ENCODE peak calls at places on chromosomes 13 and 19, in ten cellular contexts. One of them, this sample, is unnamed.

GRCh38 chr13:50463662-50464061 is 379.8 kb downstream of the DLEU7 start:
- DNase-seq in activated CD8-positive, alpha-beta memory T cell treated with anti-CD3 and anti-CD28 coated beads, Interleukin-2, amount 10 ng/mL, durations not matched to agents 7 days and 5 days: no peak
- DNase-seq in amniotic stem cell: no peak
- DNase-seq in activated CD4-positive, CD25-positive, alpha-beta regulatory T cell: no peak
- DNase-seq in left cardiac atrium: no peak
- DNase-seq in tibial nerve: no peak
- DNase-seq in T-helper 2 cell treated with Interferon-gamma antibody and Interleukin-4, amounts not matched to agents 5 μg/mL and 100 μg/mL, for 36 hours: no peak
- DNase-seq in GM20000: no peak
- DNase-seq in T-cell: no peak
- DNase-seq in activated T-helper 9 cell treated with anti-CD3 and anti-CD28 coated beads, Interleukin-2, amount 50 U/mL, for 16 hours: no peak
- DNase-seq in this sample: no peak

GRCh38 chr19:405138-405965 is 3.6 kb downstream of the C2CD4C start:
- DNase-seq in left cardiac atrium: no peak
- DNase-seq in tibial nerve: no peak
- DNase-seq in T-cell: no peak
- DNase-seq in activated CD4-positive, CD25-positive, alpha-beta regulatory T cell: no peak
- DNase-seq in activated CD8-positive, alpha-beta memory T cell treated with anti-CD3 and anti-CD28 coated beads, Interleukin-2, amount 10 ng/mL, durations not matched to agents 7 days and 5 days: no peak
- DNase-seq in T-helper 2 cell treated with Interferon-gamma antibody and Interleukin-4, amounts not matched to agents 5 μg/mL and 100 μg/mL, for 36 hours: no peak
- DNase-seq in activated T-helper 9 cell treated with anti-CD3 and anti-CD28 coated beads, Interleukin-2, amount 50 U/mL, for 16 hours: no peak
- DNase-seq in GM20000: peak; percentile 51
- DNase-seq in amniotic stem cell: no peak
- DNase-seq in this sample: peak; percentile 40

GRCh38 chr13:98416408-98416807 is 160.5 kb downstream of the STK24 start:
- DNase-seq in T-cell: no peak
- DNase-seq in activated CD4-positive, CD25-positive, alpha-beta regulatory T cell: no peak
- DNase-seq in amniotic stem cell: no peak
- DNase-seq in tibial nerve: no peak
- DNase-seq in left cardiac atrium: no peak
- DNase-seq in GM20000: no peak
- DNase-seq in activated T-helper 9 cell treated with anti-CD3 and anti-CD28 coated beads, Interleukin-2, amount 50 U/mL, for 16 hours: no peak
- DNase-seq in activated CD8-positive, alpha-beta memory T cell treated with anti-CD3 and anti-CD28 coated beads, Interleukin-2, amount 10 ng/mL, durations not matched to agents 7 days and 5 days: no peak
- DNase-seq in T-helper 2 cell treated with Interferon-gamma antibody and Interleukin-4, amounts not matched to agents 5 μg/mL and 100 μg/mL, for 36 hours: no peak
- DNase-seq in this sample: no peak

GRCh38 chr13:62088155-62088554 is 672.5 kb upstream of the PCDH20 start:
- DNase-seq in tibial nerve: no peak
- DNase-seq in T-cell: no peak
- DNase-seq in left cardiac atrium: no peak
- DNase-seq in activated CD4-positive, CD25-positive, alpha-beta regulatory T cell: no peak
- DNase-seq in GM20000: no peak
- DNase-seq in T-helper 2 cell treated with Interferon-gamma antibody and Interleukin-4, amounts not matched to agents 5 μg/mL and 100 μg/mL, for 36 hours: no peak
- DNase-seq in activated T-helper 9 cell treated with anti-CD3 and anti-CD28 coated beads, Interleukin-2, amount 50 U/mL, for 16 hours: no peak
- DNase-seq in amniotic stem cell: no peak
- DNase-seq in activated CD8-positive, alpha-beta memory T cell treated with anti-CD3 and anti-CD28 coated beads, Interleukin-2, amount 10 ng/mL, durations not matched to agents 7 days and 5 days: no peak
- DNase-seq in this sample: no peak

GRCh38 chr19:18364826-18365528 is 21.0 kb upstream of the GDF15 start:
- DNase-seq in left cardiac atrium: peak; percentile 75
- DNase-seq in amniotic stem cell: peak; percentile 92
- DNase-seq in activated T-helper 9 cell treated with anti-CD3 and anti-CD28 coated beads, Interleukin-2, amount 50 U/mL, for 16 hours: no peak
- DNase-seq in activated CD8-positive, alpha-beta memory T cell treated with anti-CD3 and anti-CD28 coated beads, Interleukin-2, amount 10 ng/mL, durations not matched to agents 7 days and 5 days: no peak
- DNase-seq in T-cell: no peak
- DNase-seq in GM20000: no peak
- DNase-seq in tibial nerve: no peak
- DNase-seq in activated CD4-positive, CD25-positive, alpha-beta regulatory T cell: no peak
- DNase-seq in T-helper 2 cell treated with Interferon-gamma antibody and Interleukin-4, amounts not matched to agents 5 μg/mL and 100 μg/mL, for 36 hours: no peak
- DNase-seq in this sample: no peak

GRCh38 chr13:60329221-60329983 is 67.6 kb upstream of the TDRD3 start:
- DNase-seq in activated CD4-positive, CD25-positive, alpha-beta regulatory T cell: no peak
- DNase-seq in activated T-helper 9 cell treated with anti-CD3 and anti-CD28 coated beads, Interleukin-2, amount 50 U/mL, for 16 hours: no peak
- DNase-seq in amniotic stem cell: no peak
- DNase-seq in tibial nerve: no peak
- DNase-seq in left cardiac atrium: no peak
- DNase-seq in T-helper 2 cell treated with Interferon-gamma antibody and Interleukin-4, amounts not matched to agents 5 μg/mL and 100 μg/mL, for 36 hours: no peak
- DNase-seq in T-cell: peak; percentile 1
- DNase-seq in activated CD8-positive, alpha-beta memory T cell treated with anti-CD3 and anti-CD28 coated beads, Interleukin-2, amount 10 ng/mL, durations not matched to agents 7 days and 5 days: peak; percentile 49
- DNase-seq in GM20000: peak; percentile 51
- DNase-seq in this sample: peak; percentile 17

GRCh38 chr13:77502104-77502720 is 33.3 kb upstream of the SCEL start:
- DNase-seq in T-cell: no peak
- DNase-seq in left cardiac atrium: no peak
- DNase-seq in amniotic stem cell: no peak
- DNase-seq in activated CD4-positive, CD25-positive, alpha-beta regulatory T cell: no peak
- DNase-seq in T-helper 2 cell treated with Interferon-gamma antibody and Interleukin-4, amounts not matched to agents 5 μg/mL and 100 μg/mL, for 36 hours: no peak
- DNase-seq in GM20000: no peak
- DNase-seq in tibial nerve: no peak
- DNase-seq in activated T-helper 9 cell treated with anti-CD3 and anti-CD28 coated beads, Interleukin-2, amount 50 U/mL, for 16 hours: no peak
- DNase-seq in activated CD8-positive, alpha-beta memory T cell treated with anti-CD3 and anti-CD28 coated beads, Interleukin-2, amount 10 ng/mL, durations not matched to agents 7 days and 5 days: no peak
- DNase-seq in this sample: no peak

GRCh38 chr19:2240881-2241760 is 4.5 kb downstream of the SF3A2 start:
- DNase-seq in activated CD4-positive, CD25-positive, alpha-beta regulatory T cell: no peak
- DNase-seq in T-helper 2 cell treated with Interferon-gamma antibody and Interleukin-4, amounts not matched to agents 5 μg/mL and 100 μg/mL, for 36 hours: no peak
- DNase-seq in left cardiac atrium: peak; percentile 28
- DNase-seq in tibial nerve: no peak
- DNase-seq in activated T-helper 9 cell treated with anti-CD3 and anti-CD28 coated beads, Interleukin-2, amount 50 U/mL, for 16 hours: no peak
- DNase-seq in GM20000: no peak
- DNase-seq in activated CD8-positive, alpha-beta memory T cell treated with anti-CD3 and anti-CD28 coated beads, Interleukin-2, amount 10 ng/mL, durations not matched to agents 7 days and 5 days: no peak
- DNase-seq in T-cell: no peak
- DNase-seq in amniotic stem cell: no peak
- DNase-seq in this sample: no peak

GRCh38 chr13:79810671-79811070 is 329.7 kb downstream of the NDFIP2 start:
- DNase-seq in GM20000: no peak
- DNase-seq in left cardiac atrium: no peak
- DNase-seq in activated T-helper 9 cell treated with anti-CD3 and anti-CD28 coated beads, Interleukin-2, amount 50 U/mL, for 16 hours: no peak
- DNase-seq in T-helper 2 cell treated with Interferon-gamma antibody and Interleukin-4, amounts not matched to agents 5 μg/mL and 100 μg/mL, for 36 hours: no peak
- DNase-seq in activated CD8-positive, alpha-beta memory T cell treated with anti-CD3 and anti-CD28 coated beads, Interleukin-2, amount 10 ng/mL, durations not matched to agents 7 days and 5 days: no peak
- DNase-seq in activated CD4-positive, CD25-positive, alpha-beta regulatory T cell: no peak
- DNase-seq in tibial nerve: no peak
- DNase-seq in amniotic stem cell: no peak
- DNase-seq in T-cell: no peak
- DNase-seq in this sample: no peak

GRCh38 chr13:99357149-99357596 is 50.0 kb upstream of the GPR183 start:
- DNase-seq in activated CD4-positive, CD25-positive, alpha-beta regulatory T cell: peak; percentile 28
- DNase-seq in activated T-helper 9 cell treated with anti-CD3 and anti-CD28 coated beads, Interleukin-2, amount 50 U/mL, for 16 hours: no peak
- DNase-seq in activated CD8-positive, alpha-beta memory T cell treated with anti-CD3 and anti-CD28 coated beads, Interleukin-2, amount 10 ng/mL, durations not matched to agents 7 days and 5 days: peak; percentile 77
- DNase-seq in amniotic stem cell: peak; percentile 62
- DNase-seq in tibial nerve: no peak
- DNase-seq in GM20000: peak; percentile 45
- DNase-seq in T-helper 2 cell treated with Interferon-gamma antibody and Interleukin-4, amounts not matched to agents 5 μg/mL and 100 μg/mL, for 36 hours: peak; percentile 77
- DNase-seq in T-cell: no peak
- DNase-seq in left cardiac atrium: no peak
- DNase-seq in this sample: no peak

GRCh38 chr19:13022111-13022858 is 27.0 kb downstream of the NFIX start:
- DNase-seq in left cardiac atrium: no peak
- DNase-seq in T-cell: no peak
- DNase-seq in activated CD4-positive, CD25-positive, alpha-beta regulatory T cell: no peak
- DNase-seq in GM20000: peak; percentile 76
- DNase-seq in T-helper 2 cell treated with Interferon-gamma antibody and Interleukin-4, amounts not matched to agents 5 μg/mL and 100 μg/mL, for 36 hours: no peak
- DNase-seq in activated CD8-positive, alpha-beta memory T cell treated with anti-CD3 and anti-CD28 coated beads, Interleukin-2, amount 10 ng/mL, durations not matched to agents 7 days and 5 days: no peak
- DNase-seq in tibial nerve: no peak
- DNase-seq in activated T-helper 9 cell treated with anti-CD3 and anti-CD28 coated beads, Interleukin-2, amount 50 U/mL, for 16 hours: no peak
- DNase-seq in amniotic stem cell: no peak
- DNase-seq in this sample: no peak

GRCh38 chr13:72643339-72643989 is 84.0 kb downstream of the MZT1 start:
- DNase-seq in left cardiac atrium: peak; percentile 53
- DNase-seq in activated CD4-positive, CD25-positive, alpha-beta regulatory T cell: peak; percentile 1
- DNase-seq in GM20000: peak; percentile 24
- DNase-seq in tibial nerve: peak; percentile 30
- DNase-seq in T-helper 2 cell treated with Interferon-gamma antibody and Interleukin-4, amounts not matched to agents 5 μg/mL and 100 μg/mL, for 36 hours: peak; percentile 17
- DNase-seq in amniotic stem cell: peak; percentile 7
- DNase-seq in activated T-helper 9 cell treated with anti-CD3 and anti-CD28 coated beads, Interleukin-2, amount 50 U/mL, for 16 hours: peak; percentile 4
- DNase-seq in activated CD8-positive, alpha-beta memory T cell treated with anti-CD3 and anti-CD28 coated beads, Interleukin-2, amount 10 ng/mL, durations not matched to agents 7 days and 5 days: peak; percentile 61
- DNase-seq in T-cell: peak; percentile 36
- DNase-seq in this sample: no peak

GRCh38 chr13:72198967-72199601 is 332.1 kb upstream of the DACH1 start:
- DNase-seq in activated CD8-positive, alpha-beta memory T cell treated with anti-CD3 and anti-CD28 coated beads, Interleukin-2, amount 10 ng/mL, durations not matched to agents 7 days and 5 days: no peak
- DNase-seq in left cardiac atrium: no peak
- DNase-seq in T-helper 2 cell treated with Interferon-gamma antibody and Interleukin-4, amounts not matched to agents 5 μg/mL and 100 μg/mL, for 36 hours: no peak
- DNase-seq in tibial nerve: no peak
- DNase-seq in activated CD4-positive, CD25-positive, alpha-beta regulatory T cell: no peak
- DNase-seq in activated T-helper 9 cell treated with anti-CD3 and anti-CD28 coated beads, Interleukin-2, amount 50 U/mL, for 16 hours: no peak
- DNase-seq in T-cell: no peak
- DNase-seq in GM20000: no peak
- DNase-seq in amniotic stem cell: no peak
- DNase-seq in this sample: no peak

GRCh38 chr19:46660008-46660517 is 919 bp downstream of the DACT3 start:
- DNase-seq in activated CD4-positive, CD25-positive, alpha-beta regulatory T cell: no peak
- DNase-seq in T-cell: no peak
- DNase-seq in activated CD8-positive, alpha-beta memory T cell treated with anti-CD3 and anti-CD28 coated beads, Interleukin-2, amount 10 ng/mL, durations not matched to agents 7 days and 5 days: no peak
- DNase-seq in left cardiac atrium: no peak
- DNase-seq in activated T-helper 9 cell treated with anti-CD3 and anti-CD28 coated beads, Interleukin-2, amount 50 U/mL, for 16 hours: no peak
- DNase-seq in tibial nerve: no peak
- DNase-seq in GM20000: no peak
- DNase-seq in amniotic stem cell: no peak
- DNase-seq in T-helper 2 cell treated with Interferon-gamma antibody and Interleukin-4, amounts not matched to agents 5 μg/mL and 100 μg/mL, for 36 hours: no peak
- DNase-seq in this sample: no peak

GRCh38 chr13:104206450-104207044 is 1140.3 kb upstream of the SLC10A2 start:
- DNase-seq in T-cell: no peak
- DNase-seq in amniotic stem cell: no peak
- DNase-seq in left cardiac atrium: no peak
- DNase-seq in activated CD8-positive, alpha-beta memory T cell treated with anti-CD3 and anti-CD28 coated beads, Interleukin-2, amount 10 ng/mL, durations not matched to agents 7 days and 5 days: no peak
- DNase-seq in activated T-helper 9 cell treated with anti-CD3 and anti-CD28 coated beads, Interleukin-2, amount 50 U/mL, for 16 hours: no peak
- DNase-seq in tibial nerve: no peak
- DNase-seq in T-helper 2 cell treated with Interferon-gamma antibody and Interleukin-4, amounts not matched to agents 5 μg/mL and 100 μg/mL, for 36 hours: no peak
- DNase-seq in activated CD4-positive, CD25-positive, alpha-beta regulatory T cell: no peak
- DNase-seq in GM20000: no peak
- DNase-seq in this sample: no peak

GRCh38 chr13:26837102-26837501 is 76.5 kb upstream of the GPR12 start:
- DNase-seq in amniotic stem cell: no peak
- DNase-seq in left cardiac atrium: no peak
- DNase-seq in activated CD8-positive, alpha-beta memory T cell treated with anti-CD3 and anti-CD28 coated beads, Interleukin-2, amount 10 ng/mL, durations not matched to agents 7 days and 5 days: no peak
- DNase-seq in activated CD4-positive, CD25-positive, alpha-beta regulatory T cell: no peak
- DNase-seq in T-helper 2 cell treated with Interferon-gamma antibody and Interleukin-4, amounts not matched to agents 5 μg/mL and 100 μg/mL, for 36 hours: no peak
- DNase-seq in T-cell: no peak
- DNase-seq in GM20000: no peak
- DNase-seq in tibial nerve: no peak
- DNase-seq in activated T-helper 9 cell treated with anti-CD3 and anti-CD28 coated beads, Interleukin-2, amount 50 U/mL, for 16 hours: no peak
- DNase-seq in this sample: no peak

GRCh38 chr13:100543872-100544602 is 44.6 kb downstream of the GGACT start:
- DNase-seq in amniotic stem cell: no peak
- DNase-seq in tibial nerve: no peak
- DNase-seq in activated T-helper 9 cell treated with anti-CD3 and anti-CD28 coated beads, Interleukin-2, amount 50 U/mL, for 16 hours: no peak
- DNase-seq in T-cell: no peak
- DNase-seq in T-helper 2 cell treated with Interferon-gamma antibody and Interleukin-4, amounts not matched to agents 5 μg/mL and 100 μg/mL, for 36 hours: no peak
- DNase-seq in activated CD4-positive, CD25-positive, alpha-beta regulatory T cell: no peak
- DNase-seq in left cardiac atrium: peak; percentile 31
- DNase-seq in activated CD8-positive, alpha-beta memory T cell treated with anti-CD3 and anti-CD28 coated beads, Interleukin-2, amount 10 ng/mL, durations not matched to agents 7 days and 5 days: peak; percentile 33
- DNase-seq in GM20000: no peak
- DNase-seq in this sample: no peak

GRCh38 chr13:31234729-31235128 is 35.0 kb downstream of the B3GLCT start:
- DNase-seq in activated T-helper 9 cell treated with anti-CD3 and anti-CD28 coated beads, Interleukin-2, amount 50 U/mL, for 16 hours: no peak
- DNase-seq in T-helper 2 cell treated with Interferon-gamma antibody and Interleukin-4, amounts not matched to agents 5 μg/mL and 100 μg/mL, for 36 hours: no peak
- DNase-seq in GM20000: no peak
- DNase-seq in tibial nerve: no peak
- DNase-seq in activated CD4-positive, CD25-positive, alpha-beta regulatory T cell: no peak
- DNase-seq in T-cell: no peak
- DNase-seq in activated CD8-positive, alpha-beta memory T cell treated with anti-CD3 and anti-CD28 coated beads, Interleukin-2, amount 10 ng/mL, durations not matched to agents 7 days and 5 days: no peak
- DNase-seq in left cardiac atrium: no peak
- DNase-seq in amniotic stem cell: no peak
- DNase-seq in this sample: no peak

GRCh38 chr13:77509221-77509620 is 26.3 kb upstream of the SCEL start:
- DNase-seq in activated CD8-positive, alpha-beta memory T cell treated with anti-CD3 and anti-CD28 coated beads, Interleukin-2, amount 10 ng/mL, durations not matched to agents 7 days and 5 days: no peak
- DNase-seq in GM20000: no peak
- DNase-seq in activated CD4-positive, CD25-positive, alpha-beta regulatory T cell: no peak
- DNase-seq in T-helper 2 cell treated with Interferon-gamma antibody and Interleukin-4, amounts not matched to agents 5 μg/mL and 100 μg/mL, for 36 hours: no peak
- DNase-seq in T-cell: no peak
- DNase-seq in left cardiac atrium: no peak
- DNase-seq in activated T-helper 9 cell treated with anti-CD3 and anti-CD28 coated beads, Interleukin-2, amount 50 U/mL, for 16 hours: no peak
- DNase-seq in tibial nerve: no peak
- DNase-seq in amniotic stem cell: no peak
- DNase-seq in this sample: no peak

GRCh38 chr13:29472317-29472961 is 123.0 kb downstream of the SLC7A1 start:
- DNase-seq in left cardiac atrium: no peak
- DNase-seq in activated T-helper 9 cell treated with anti-CD3 and anti-CD28 coated beads, Interleukin-2, amount 50 U/mL, for 16 hours: peak; percentile 10
- DNase-seq in activated CD4-positive, CD25-positive, alpha-beta regulatory T cell: peak; percentile 8
- DNase-seq in T-cell: peak; percentile 11
- DNase-seq in amniotic stem cell: peak; percentile 44
- DNase-seq in GM20000: peak; percentile 61
- DNase-seq in T-helper 2 cell treated with Interferon-gamma antibody and Interleukin-4, amounts not matched to agents 5 μg/mL and 100 μg/mL, for 36 hours: peak; percentile 22
- DNase-seq in tibial nerve: no peak
- DNase-seq in activated CD8-positive, alpha-beta memory T cell treated with anti-CD3 and anti-CD28 coated beads, Interleukin-2, amount 10 ng/mL, durations not matched to agents 7 days and 5 days: peak; percentile 67
- DNase-seq in this sample: no peak

GRCh38 chr13:72782717-72783116 is 784 bp downstream of the PIBF1 start:
- DNase-seq in tibial nerve: no peak
- DNase-seq in amniotic stem cell: no peak
- DNase-seq in activated CD4-positive, CD25-positive, alpha-beta regulatory T cell: no peak
- DNase-seq in left cardiac atrium: no peak
- DNase-seq in T-helper 2 cell treated with Interferon-gamma antibody and Interleukin-4, amounts not matched to agents 5 μg/mL and 100 μg/mL, for 36 hours: no peak
- DNase-seq in activated T-helper 9 cell treated with anti-CD3 and anti-CD28 coated beads, Interleukin-2, amount 50 U/mL, for 16 hours: no peak
- DNase-seq in T-cell: no peak
- DNase-seq in GM20000: no peak
- DNase-seq in activated CD8-positive, alpha-beta memory T cell treated with anti-CD3 and anti-CD28 coated beads, Interleukin-2, amount 10 ng/mL, durations not matched to agents 7 days and 5 days: no peak
- DNase-seq in this sample: no peak

GRCh38 chr13:75480691-75481175 is 1.2 kb downstream of the TBC1D4 start:
- DNase-seq in GM20000: peak; percentile 50
- DNase-seq in T-helper 2 cell treated with Interferon-gamma antibody and Interleukin-4, amounts not matched to agents 5 μg/mL and 100 μg/mL, for 36 hours: peak; percentile 25
- DNase-seq in tibial nerve: peak; percentile 16
- DNase-seq in activated T-helper 9 cell treated with anti-CD3 and anti-CD28 coated beads, Interleukin-2, amount 50 U/mL, for 16 hours: no peak
- DNase-seq in T-cell: peak; percentile 6
- DNase-seq in activated CD4-positive, CD25-positive, alpha-beta regulatory T cell: no peak
- DNase-seq in amniotic stem cell: no peak
- DNase-seq in left cardiac atrium: peak; percentile 56
- DNase-seq in activated CD8-positive, alpha-beta memory T cell treated with anti-CD3 and anti-CD28 coated beads, Interleukin-2, amount 10 ng/mL, durations not matched to agents 7 days and 5 days: peak; percentile 49
- DNase-seq in this sample: peak; percentile 73

GRCh38 chr13:50156722-50157121 is 141.5 kb downstream of the KCNRG start:
- DNase-seq in T-helper 2 cell treated with Interferon-gamma antibody and Interleukin-4, amounts not matched to agents 5 μg/mL and 100 μg/mL, for 36 hours: no peak
- DNase-seq in T-cell: no peak
- DNase-seq in amniotic stem cell: no peak
- DNase-seq in activated CD4-positive, CD25-positive, alpha-beta regulatory T cell: no peak
- DNase-seq in tibial nerve: no peak
- DNase-seq in activated CD8-positive, alpha-beta memory T cell treated with anti-CD3 and anti-CD28 coated beads, Interleukin-2, amount 10 ng/mL, durations not matched to agents 7 days and 5 days: no peak
- DNase-seq in left cardiac atrium: no peak
- DNase-seq in GM20000: no peak
- DNase-seq in activated T-helper 9 cell treated with anti-CD3 and anti-CD28 coated beads, Interleukin-2, amount 50 U/mL, for 16 hours: no peak
- DNase-seq in this sample: no peak

GRCh38 chr13:38309397-38309796 is 40.3 kb upstream of the UFM1 start:
- DNase-seq in activated T-helper 9 cell treated with anti-CD3 and anti-CD28 coated beads, Interleukin-2, amount 50 U/mL, for 16 hours: no peak
- DNase-seq in activated CD8-positive, alpha-beta memory T cell treated with anti-CD3 and anti-CD28 coated beads, Interleukin-2, amount 10 ng/mL, durations not matched to agents 7 days and 5 days: no peak
- DNase-seq in GM20000: no peak
- DNase-seq in T-cell: no peak
- DNase-seq in amniotic stem cell: no peak
- DNase-seq in T-helper 2 cell treated with Interferon-gamma antibody and Interleukin-4, amounts not matched to agents 5 μg/mL and 100 μg/mL, for 36 hours: no peak
- DNase-seq in activated CD4-positive, CD25-positive, alpha-beta regulatory T cell: no peak
- DNase-seq in left cardiac atrium: no peak
- DNase-seq in tibial nerve: no peak
- DNase-seq in this sample: no peak

GRCh38 chr13:113034451-113035208 is 65.6 kb downstream of the MCF2L start:
- DNase-seq in GM20000: no peak
- DNase-seq in left cardiac atrium: peak; percentile 58
- DNase-seq in tibial nerve: no peak
- DNase-seq in activated CD4-positive, CD25-positive, alpha-beta regulatory T cell: no peak
- DNase-seq in T-cell: no peak
- DNase-seq in activated CD8-positive, alpha-beta memory T cell treated with anti-CD3 and anti-CD28 coated beads, Interleukin-2, amount 10 ng/mL, durations not matched to agents 7 days and 5 days: no peak
- DNase-seq in amniotic stem cell: peak; percentile 45
- DNase-seq in activated T-helper 9 cell treated with anti-CD3 and anti-CD28 coated beads, Interleukin-2, amount 50 U/mL, for 16 hours: no peak
- DNase-seq in T-helper 2 cell treated with Interferon-gamma antibody and Interleukin-4, amounts not matched to agents 5 μg/mL and 100 μg/mL, for 36 hours: no peak
- DNase-seq in this sample: no peak

GRCh38 chr13:79457948-79458347 is 23.0 kb upstream of the NDFIP2 start:
- DNase-seq in GM20000: no peak
- DNase-seq in tibial nerve: no peak
- DNase-seq in T-cell: no peak
- DNase-seq in activated T-helper 9 cell treated with anti-CD3 and anti-CD28 coated beads, Interleukin-2, amount 50 U/mL, for 16 hours: no peak
- DNase-seq in activated CD4-positive, CD25-positive, alpha-beta regulatory T cell: no peak
- DNase-seq in T-helper 2 cell treated with Interferon-gamma antibody and Interleukin-4, amounts not matched to agents 5 μg/mL and 100 μg/mL, for 36 hours: peak; percentile 49
- DNase-seq in left cardiac atrium: no peak
- DNase-seq in activated CD8-positive, alpha-beta memory T cell treated with anti-CD3 and anti-CD28 coated beads, Interleukin-2, amount 10 ng/mL, durations not matched to agents 7 days and 5 days: no peak
- DNase-seq in amniotic stem cell: no peak
- DNase-seq in this sample: no peak

GRCh38 chr19:33312065-33312464 is 9.7 kb upstream of the CEBPA start:
- DNase-seq in activated CD8-positive, alpha-beta memory T cell treated with anti-CD3 and anti-CD28 coated beads, Interleukin-2, amount 10 ng/mL, durations not matched to agents 7 days and 5 days: no peak
- DNase-seq in amniotic stem cell: no peak
- DNase-seq in activated CD4-positive, CD25-positive, alpha-beta regulatory T cell: no peak
- DNase-seq in GM20000: no peak
- DNase-seq in T-helper 2 cell treated with Interferon-gamma antibody and Interleukin-4, amounts not matched to agents 5 μg/mL and 100 μg/mL, for 36 hours: no peak
- DNase-seq in left cardiac atrium: no peak
- DNase-seq in T-cell: no peak
- DNase-seq in activated T-helper 9 cell treated with anti-CD3 and anti-CD28 coated beads, Interleukin-2, amount 50 U/mL, for 16 hours: no peak
- DNase-seq in tibial nerve: no peak
- DNase-seq in this sample: no peak

GRCh38 chr19:1061987-1062386 is 5.0 kb upstream of the ARHGAP45 start:
- DNase-seq in activated T-helper 9 cell treated with anti-CD3 and anti-CD28 coated beads, Interleukin-2, amount 50 U/mL, for 16 hours: no peak
- DNase-seq in tibial nerve: no peak
- DNase-seq in amniotic stem cell: no peak
- DNase-seq in T-cell: no peak
- DNase-seq in activated CD8-positive, alpha-beta memory T cell treated with anti-CD3 and anti-CD28 coated beads, Interleukin-2, amount 10 ng/mL, durations not matched to agents 7 days and 5 days: no peak
- DNase-seq in activated CD4-positive, CD25-positive, alpha-beta regulatory T cell: no peak
- DNase-seq in T-helper 2 cell treated with Interferon-gamma antibody and Interleukin-4, amounts not matched to agents 5 μg/mL and 100 μg/mL, for 36 hours: no peak
- DNase-seq in GM20000: no peak
- DNase-seq in left cardiac atrium: no peak
- DNase-seq in this sample: no peak